ENCODE peak calls at places on chromosomes 3 and 15, in seven cellular contexts. J is H9, F is neuronal stem cell, V is IMR-90, D is mesenchymal stem cell, T is H1, H is mesendoderm. P is an unnamed sample.

GRCh38 chr3:11610044-11610671 is 33.6 kb downstream of the VGLL4 start:
- DNase-seq in J (no peak), F (no peak), V (peak), D (no peak), T (no peak), H (no peak), P (no peak)

GRCh38 chr3:39396690-39397089 is 9.8 kb upstream of the RPSA start:
- DNase-seq in J (no peak), F (no peak), V (no peak), D (no peak), T (no peak), H (no peak), P (no peak)

GRCh38 chr15:83436513-83437158 is 10.5 kb upstream of the SH3GL3 start:
- DNase-seq in J (no peak), F (peak), V (peak), D (peak), T (no peak), H (peak), P (peak)

GRCh38 chr15:70831094-70831911 is 22.7 kb downstream of the LARP6 start:
- DNase-seq in J (no peak), F (no peak), V (no peak), D (no peak), T (no peak), H (no peak), P (peak)

GRCh38 chr15:34182942-34183341 is 27.0 kb downstream of the KATNBL1 start:
- DNase-seq in J (peak), F (no peak), V (no peak), D (no peak), T (no peak), H (peak), P (peak)

GRCh38 chr3:99842826-99843589 is 25.3 kb downstream of the CMSS1 start:
- DNase-seq in J (no peak), F (no peak), V (peak), D (peak), T (no peak), H (peak), P (no peak)

GRCh38 chr3:126261037-126261436 is 80.7 kb upstream of the ALDH1L1 start:
- DNase-seq in J (no peak), F (no peak), V (peak), D (peak), T (no peak), H (peak), P (no peak)

GRCh38 chr15:44265757-44266156 is 22.8 kb upstream of the GOLM2 start:
- DNase-seq in J (no peak), F (no peak), V (no peak), D (no peak), T (no peak), H (no peak), P (no peak)

GRCh38 chr15:45670061-45670460 is 35.2 kb downstream of the SQOR start:
- DNase-seq in J (no peak), F (no peak), V (no peak), D (no peak), T (no peak), H (no peak), P (no peak)

GRCh38 chr3:41933154-41933676 is 28.7 kb downstream of the ULK4 start:
- DNase-seq in J (no peak), F (no peak), V (peak), D (peak), T (no peak), H (no peak), P (no peak)

GRCh38 chr3:161222662-161223061 is 1.6 kb downstream of the NMD3 start:
- DNase-seq in J (no peak), F (no peak), V (peak), D (peak), T (no peak), H (peak), P (no peak)
- H3K9ac ChIP-seq in J (no peak), F (no peak), V (peak), D (peak), T (no peak), H (peak), P (no peak)

GRCh38 chr3:63130625-63131024 is 147.5 kb upstream of the SYNPR start:
- DNase-seq in J (no peak), F (no peak), V (no peak), D (no peak), T (no peak), H (no peak), P (no peak)
- H3K4ac ChIP-seq in J (no peak), F (no peak), V (no peak), D (no peak), T (no peak), H (no peak), P (no peak)

GRCh38 chr15:61396235-61396927 is 167.3 kb upstream of the RORA start:
- DNase-seq in J (no peak), F (no peak), V (no peak), D (no peak), T (no peak), H (no peak), P (peak)

GRCh38 chr15:61393949-61394348 is 164.8 kb upstream of the RORA start:
- DNase-seq in J (no peak), F (no peak), V (no peak), D (no peak), T (no peak), H (no peak), P (no peak)

GRCh38 chr15:61401903-61402698 is 173.0 kb upstream of the RORA start:
- DNase-seq in J (no peak), F (no peak), V (no peak), D (no peak), T (no peak), H (no peak), P (peak)

GRCh38 chr15:61393524-61393923 is 164.4 kb upstream of the RORA start:
- DNase-seq in J (no peak), F (no peak), V (no peak), D (no peak), T (no peak), H (no peak), P (no peak)

GRCh38 chr15:61398310-61398709 is 169.2 kb upstream of the RORA start:
- DNase-seq in J (no peak), F (no peak), V (no peak), D (no peak), T (no peak), H (no peak), P (no peak)
- H3K9ac ChIP-seq in J (no peak), F (no peak), V (no peak), D (no peak), T (no peak), H (no peak), P (no peak)

DNA sequence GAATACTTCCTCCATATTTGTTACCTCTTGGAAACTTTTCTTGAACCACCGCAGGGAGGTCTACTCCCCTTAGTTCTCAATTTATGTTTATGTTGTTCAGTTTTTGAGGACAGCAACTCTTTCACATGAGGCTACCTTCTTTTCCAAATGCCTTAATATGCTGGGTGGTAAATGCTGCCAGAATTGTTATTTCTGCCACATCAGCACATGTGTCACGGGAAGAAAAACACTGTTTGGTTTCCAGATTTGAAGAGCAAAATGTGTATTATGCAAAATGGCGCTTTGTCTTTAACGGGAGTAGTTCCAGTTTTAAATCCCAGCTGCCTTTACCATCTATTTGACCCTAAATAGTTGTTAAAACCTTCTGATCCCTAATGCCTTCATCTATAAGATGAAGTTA is 606.2 kb upstream of the TBL1XR1 start:
- DNase-seq in J (no peak), F (no peak), V (no peak), D (no peak), T (no peak), H (no peak), P (no peak)
- H3K4ac ChIP-seq in J (no peak), F (no peak), V (no peak), D (no peak), T (no peak), H (no peak), P (no peak)

DNA sequence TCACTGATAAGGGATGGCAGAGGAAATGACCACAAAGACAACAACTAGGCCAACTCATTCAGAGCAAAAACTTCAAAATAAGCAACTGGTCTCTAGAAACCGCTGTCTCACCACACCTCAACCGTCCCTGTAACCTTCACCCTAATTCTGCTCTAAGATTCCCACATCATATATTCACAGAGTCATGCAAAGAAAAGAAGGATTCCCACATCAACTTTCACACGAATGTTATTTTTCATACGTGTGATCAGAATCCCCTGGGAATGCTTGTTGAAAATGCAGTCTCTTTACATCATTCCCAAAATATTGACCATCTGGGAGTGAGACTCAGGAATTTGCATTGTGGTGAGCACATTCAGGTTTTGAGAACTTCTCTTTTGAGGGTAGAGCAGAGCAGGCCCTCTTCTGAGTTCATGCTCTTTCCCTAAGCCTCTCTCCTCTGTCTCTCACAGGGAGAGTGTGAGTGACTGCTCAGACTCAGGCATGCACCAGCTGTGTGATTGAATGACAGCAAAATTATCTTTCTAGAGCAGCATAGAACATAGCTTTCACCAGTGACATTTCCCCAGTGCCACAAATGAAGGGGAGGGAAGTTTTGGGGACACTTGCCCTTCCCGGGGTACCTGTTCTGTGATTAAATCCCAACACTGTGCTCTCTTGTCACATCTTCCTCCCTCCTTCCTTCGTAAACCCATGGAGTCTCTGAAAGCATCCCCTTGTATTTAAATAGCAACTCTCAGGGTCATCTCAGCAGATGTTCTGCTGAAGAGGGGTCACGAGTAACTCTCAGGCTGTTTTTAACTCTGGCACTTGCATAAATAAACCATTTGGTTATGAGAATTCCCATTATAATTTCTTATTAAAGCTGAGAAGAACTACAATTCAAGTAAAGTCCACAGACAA is 170.9 kb downstream of the PLCL2 start:
- DNase-seq in J (no peak), F (no peak), V (peak), D (no peak), T (no peak), H (no peak), P (no peak)
- H3K9ac ChIP-seq in J (no peak), F (no peak), V (no peak), D (peak), T (no peak), H (no peak), P (no peak)

DNA sequence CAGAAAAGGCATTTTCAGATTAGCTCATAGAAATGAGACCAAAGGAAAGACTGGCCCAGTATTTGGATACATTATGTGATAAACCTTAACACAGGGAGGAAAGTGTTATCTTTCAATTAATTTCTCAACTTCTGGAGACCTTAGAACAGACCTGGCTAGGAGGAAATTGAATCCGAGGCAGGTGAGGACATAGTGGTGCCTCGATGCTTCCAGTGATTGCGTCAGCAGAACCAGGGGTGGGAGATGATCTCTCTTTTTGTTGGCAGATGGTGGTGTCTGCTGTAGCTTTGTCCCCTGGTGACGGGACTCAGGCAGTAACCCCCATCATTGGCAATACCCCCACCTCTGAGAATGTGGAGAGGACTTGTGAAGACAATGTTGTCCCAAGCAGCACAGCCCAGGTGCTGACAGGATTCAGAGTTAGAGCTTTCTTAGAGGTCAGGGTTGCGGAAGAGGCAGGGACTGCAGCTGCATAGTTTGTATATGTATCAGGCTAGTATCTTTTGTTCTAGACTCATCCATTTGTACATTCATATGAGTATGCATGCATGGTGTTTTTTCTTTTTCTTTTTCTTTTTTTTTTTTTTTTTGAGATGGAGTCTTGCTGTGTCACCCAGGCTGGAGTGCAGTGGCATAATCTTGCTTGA is 27.9 kb upstream of the MUC20 start:
- DNase-seq in J (peak), F (no peak), V (peak), D (no peak), T (no peak), H (no peak), P (peak)
- H3K4ac ChIP-seq in J (no peak), F (no peak), V (no peak), D (no peak), T (no peak), H (no peak), P (no peak)

GRCh38 chr3:105827101-105827634 is 41.6 kb downstream of the CBLB start:
- DNase-seq in J (no peak), F (no peak), V (no peak), D (no peak), T (no peak), H (no peak), P (no peak)
- H3K9ac ChIP-seq in J (no peak), F (no peak), V (no peak), D (peak), T (no peak), H (no peak), P (no peak)

P was measured in trophoblast cell.